ENCODE peak calls at places on chromosomes 2 and 18, in seven cellular contexts. O is GM20000, D is AG04450, Q is left lung, K is K562, F is WTC11, S is endodermal cell. L is an unnamed sample.

GRCh38 chr2:30368258-30368657 is 78.8 kb upstream of the LCLAT1 start:
- DNase-seq in O (no peak), D (peak; percentile 62), Q (peak; percentile 74), K (no peak), F (no peak), S (no peak), L (peak; percentile 62)

GRCh38 chr18:46883180-46883579 is 34.1 kb downstream of the PIAS2 start:
- DNase-seq in O (no peak), D (no peak), Q (no peak), K (no peak), F (no peak), S (no peak), L (no peak)

GRCh38 chr2:223751012-223751411 is 86.4 kb downstream of the AP1S3 start:
- DNase-seq in O (no peak), D (no peak), Q (no peak), K (no peak), F (no peak), S (no peak), L (peak; percentile 5)

GRCh38 chr2:19971691-19972090 is 18.2 kb downstream of the WDR35 start:
- DNase-seq in O (no peak), D (no peak), Q (no peak), K (no peak), F (no peak), S (no peak), L (no peak)

GRCh38 chr2:26169226-26169625 is 3.7 kb upstream of the GAREM2 start:
- DNase-seq in O (peak; percentile 3), D (no peak), Q (no peak), K (no peak), F (no peak), S (peak; percentile 40), L (no peak)

GRCh38 chr2:102106133-102106556 is 36.4 kb upstream of the IL1R1 start:
- DNase-seq in O (no peak), D (no peak), Q (no peak), K (no peak), F (no peak), S (no peak), L (no peak)

GRCh38 chr2:136048886-136049832 is 63.7 kb upstream of the DARS1 start:
- DNase-seq in O (no peak), D (no peak), Q (no peak), K (no peak), F (no peak), S (no peak), L (no peak)

GRCh38 chr2:168573128-168573903 is 117.2 kb downstream of the CERS6 start:
- DNase-seq in O (no peak), D (no peak), Q (no peak), K (no peak), F (no peak), S (no peak), L (no peak)

GRCh38 chr2:9347411-9347853 is 75.9 kb downstream of the ITGB1BP1 start:
- DNase-seq in O (no peak), D (no peak), Q (peak; percentile 44), K (no peak), F (no peak), S (no peak), L (no peak)

GRCh38 chr2:230054079-230054478 is 14.6 kb downstream of the SLC16A14 start:
- DNase-seq in O (no peak), D (no peak), Q (no peak), K (no peak), F (no peak), S (no peak), L (peak; percentile 44)

GRCh38 chr2:228541794-228542193 is 360.3 kb upstream of the SPHKAP start:
- DNase-seq in O (no peak), D (no peak), Q (no peak), K (no peak), F (no peak), S (no peak), L (no peak)

GRCh38 chr2:8678731-8679566 is 2.9 kb upstream of the ID2 start:
- DNase-seq in O (peak; percentile 97), D (peak; percentile 73), Q (peak; percentile 95), K (peak; percentile 90), F (peak; percentile 93), S (peak; percentile 96), L (peak; percentile 96)

GRCh38 chr2:66833036-66833435 is 398.1 kb downstream of the MEIS1 start:
- DNase-seq in O (no peak), D (no peak), Q (no peak), K (no peak), F (no peak), S (no peak), L (no peak)

GRCh38 chr2:43143756-43144155 is 82.7 kb downstream of the ZFP36L2 start:
- DNase-seq in O (no peak), D (no peak), Q (no peak), K (no peak), F (no peak), S (no peak), L (no peak)

GRCh38 chr2:43139996-43140621 is 86.3 kb downstream of the ZFP36L2 start:
- DNase-seq in O (no peak), D (no peak), Q (peak; percentile 33), K (no peak), F (no peak), S (peak; percentile 61), L (no peak)

GRCh38 chr2:43146083-43146482 is 80.3 kb downstream of the ZFP36L2 start:
- DNase-seq in O (no peak), D (no peak), Q (no peak), K (no peak), F (no peak), S (peak; percentile 59), L (no peak)

GRCh38 chr2:43144265-43144664 is 82.1 kb downstream of the ZFP36L2 start:
- DNase-seq in O (no peak), D (no peak), Q (no peak), K (no peak), F (no peak), S (no peak), L (no peak)

DNA sequence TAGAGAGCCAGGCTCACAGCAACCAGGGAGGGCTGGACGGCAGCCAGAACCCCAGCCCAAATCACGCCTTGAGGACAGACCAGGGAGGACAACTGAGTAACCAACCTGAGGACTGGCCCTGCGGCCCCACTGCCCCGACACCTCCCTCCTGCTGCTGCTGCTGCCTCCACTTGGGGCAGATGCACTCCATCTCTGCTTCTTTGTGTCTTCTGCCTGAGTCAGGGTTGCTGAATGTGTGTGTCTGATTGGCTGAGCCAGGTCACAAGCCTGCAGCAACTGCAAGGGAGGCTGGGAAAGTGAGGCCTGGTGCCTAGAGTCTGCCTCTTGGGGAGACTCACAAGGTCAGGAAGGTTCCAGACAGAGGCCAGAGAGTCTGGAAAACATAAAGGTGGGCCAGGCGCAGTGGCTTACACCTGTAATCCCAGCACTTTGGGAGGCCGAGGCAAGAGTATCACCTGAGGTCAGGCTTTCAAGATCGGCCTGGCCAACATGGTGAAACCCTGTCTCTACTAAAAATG is 83.4 kb downstream of the ZFP36L2 start:
- DNase-seq in O (no peak), D (no peak), Q (no peak), K (peak; percentile 61), F (no peak), S (no peak), L (no peak)
- TF ChIP-seq CTCF in O (no peak), D (no peak), Q (no peak), K (peak; percentile 55), F (no peak), S (peak; percentile 22), L (no peak)

GRCh38 chr2:147040585-147041494 is 804.0 kb upstream of the ACVR2A start:
- DNase-seq in O (no peak), D (no peak), Q (no peak), K (no peak), F (no peak), S (no peak), L (no peak)

GRCh38 chr2:147049888-147050446 is 794.9 kb upstream of the ACVR2A start:
- DNase-seq in O (no peak), D (no peak), Q (no peak), K (no peak), F (no peak), S (no peak), L (no peak)

GRCh38 chr2:147046473-147046872 is 798.4 kb upstream of the ACVR2A start:
- DNase-seq in O (no peak), D (no peak), Q (no peak), K (no peak), F (peak; percentile 15), S (no peak), L (no peak)

DNA sequence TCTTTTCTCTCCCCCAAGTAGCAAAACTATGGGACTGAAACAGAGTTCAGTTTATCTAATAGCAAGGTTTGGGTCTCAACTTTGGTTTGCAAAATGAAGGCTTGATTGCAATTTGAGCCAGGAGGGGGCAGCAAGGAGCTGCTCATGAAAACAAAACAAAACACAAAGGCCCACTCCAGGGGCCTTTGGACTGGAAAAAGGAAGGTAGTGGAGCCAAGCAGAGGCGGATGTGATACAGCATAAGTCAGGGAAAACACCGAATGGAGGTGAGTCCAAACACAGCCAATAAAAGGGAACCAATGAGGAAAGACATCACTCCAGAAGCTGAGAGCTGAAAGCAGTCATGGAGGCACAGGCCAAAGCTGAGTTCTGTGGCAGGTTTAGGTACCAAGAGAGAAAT is 799.7 kb upstream of the ACVR2A start:
- DNase-seq in O (peak; percentile 29), D (no peak), Q (no peak), K (no peak), F (peak; percentile 76), S (peak; percentile 92), L (no peak)
- TF ChIP-seq CTCF in O (peak; percentile 70), D (peak; percentile 69), Q (peak; percentile 48), K (peak; percentile 38), F (peak; percentile 65), S (peak; percentile 92), L (peak; percentile 59)

DNA sequence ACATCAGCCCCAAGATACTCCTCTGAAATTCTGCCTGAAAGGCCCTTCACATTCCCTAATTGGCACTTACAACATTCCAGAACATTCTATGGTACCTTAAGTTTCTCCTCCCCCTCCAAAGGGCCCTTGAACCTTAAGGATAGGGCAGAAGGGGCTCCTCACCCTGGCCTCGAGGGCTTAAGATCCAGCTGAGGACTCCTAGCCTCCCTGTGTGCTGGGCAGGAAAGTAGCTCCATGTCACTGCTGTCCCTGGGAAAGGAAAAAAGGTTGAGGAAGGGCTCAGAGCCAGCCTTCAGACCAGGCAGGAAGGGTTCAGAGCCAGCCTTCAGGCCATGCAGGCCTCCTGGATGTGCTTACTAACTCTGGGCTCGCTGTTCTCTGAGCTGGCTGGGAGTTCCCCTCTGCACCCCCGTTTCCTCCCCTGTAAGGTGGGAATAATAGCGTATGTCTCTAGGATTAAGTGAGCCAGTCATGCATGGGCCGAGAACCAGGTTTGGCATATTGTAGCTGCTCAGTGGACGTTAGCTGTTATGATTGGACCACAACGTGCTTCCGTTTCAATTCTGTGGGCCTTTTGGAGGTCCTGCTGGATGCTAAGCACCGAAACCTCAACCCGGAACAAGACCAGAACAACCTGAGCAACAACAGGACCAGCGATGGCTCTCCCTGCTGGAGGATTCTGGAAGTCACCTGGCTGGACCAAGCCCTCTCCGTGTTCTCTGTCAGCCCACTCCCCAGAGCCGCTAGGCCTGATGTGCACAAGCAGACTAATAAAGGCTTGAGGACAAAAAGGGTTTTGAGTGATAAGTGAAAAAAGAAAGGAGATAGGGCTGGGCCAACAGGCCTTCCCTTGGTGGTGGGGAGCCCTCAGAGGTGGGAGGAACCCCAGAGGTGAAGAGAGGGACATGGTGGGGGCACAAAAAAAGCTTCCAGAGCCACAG is 1.0 kb upstream of the B3GNT7 start:
- DNase-seq in O (peak; percentile 89), D (no peak), Q (no peak), K (peak; percentile 26), F (peak; percentile 76), S (peak; percentile 92), L (no peak)
- TF ChIP-seq CTCF in O (peak; percentile 32), D (peak; percentile 13), Q (no peak), K (no peak), F (no peak), S (peak; percentile 80), L (no peak)

DNA sequence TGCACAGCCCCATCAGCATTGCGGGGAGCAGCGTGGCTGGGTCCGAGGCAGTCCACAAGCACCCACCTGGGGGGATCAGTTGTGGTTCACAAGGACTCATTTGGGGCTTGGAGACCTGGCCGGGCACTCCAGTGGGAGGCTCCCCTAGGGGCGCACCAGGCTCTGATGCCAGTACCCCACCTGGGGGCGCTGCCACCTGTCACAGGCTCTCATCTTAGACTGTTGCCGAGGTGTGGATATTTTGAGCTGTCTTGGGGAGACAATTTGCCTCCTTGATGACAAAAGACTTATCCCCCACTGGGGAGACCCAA is 3.0 kb downstream of the ADRA2B start:
- DNase-seq in O (no peak), D (no peak), Q (peak; percentile 32), K (no peak), F (peak; percentile 63), S (peak; percentile 76), L (no peak)
- TF ChIP-seq CTCF in O (peak; percentile 8), D (no peak), Q (no peak), K (peak; percentile 50), F (peak; percentile 40), S (peak; percentile 60), L (no peak)

L was measured in osteocyte.